ENCODE peak calls at places on chromosomes 7 and 10, in four cellular contexts. One of them, this sample, is unnamed.

GRCh38 chr10:132592790-132593788 is 55.5 kb downstream of the INPP5A start:
- DNase-seq in MCF 10A: no peak
- DNase-seq in HCT116: no peak
- DNase-seq in right cardiac atrium: no peak
- DNase-seq in this sample: no peak

GRCh38 chr7:38451840-38452239 is 178.4 kb upstream of the TARP start:
- DNase-seq in HCT116: peak
- DNase-seq in right cardiac atrium: no peak
- DNase-seq in MCF 10A: peak
- DNase-seq in this sample: peak

GRCh38 chr10:10542368-10542961 is 475.2 kb upstream of the CELF2 start:
- DNase-seq in MCF 10A: peak
- DNase-seq in HCT116: no peak
- DNase-seq in right cardiac atrium: no peak
- DNase-seq in this sample: no peak

GRCh38 chr7:70566659-70567058 is 565.3 kb upstream of the GALNT17 start:
- DNase-seq in HCT116: no peak
- DNase-seq in right cardiac atrium: no peak
- DNase-seq in MCF 10A: no peak
- DNase-seq in this sample: no peak

GRCh38 chr10:103692421-103693069 is 162.8 kb downstream of the SH3PXD2A start:
- DNase-seq in right cardiac atrium: peak
- DNase-seq in HCT116: no peak
- DNase-seq in MCF 10A: no peak
- DNase-seq in this sample: no peak

GRCh38 chr7:426510-426909 is 93.1 kb downstream of the PDGFA start:
- DNase-seq in HCT116: no peak
- DNase-seq in right cardiac atrium: peak
- DNase-seq in MCF 10A: no peak
- DNase-seq in this sample: no peak

GRCh38 chr7:11742496-11742895 is 89.5 kb downstream of the THSD7A start:
- DNase-seq in HCT116: peak
- DNase-seq in right cardiac atrium: no peak
- DNase-seq in MCF 10A: no peak
- DNase-seq in this sample: peak

GRCh38 chr10:16787361-16787791 is 29.8 kb downstream of the RSU1 start:
- DNase-seq in MCF 10A: no peak
- DNase-seq in right cardiac atrium: no peak
- DNase-seq in HCT116: no peak
- DNase-seq in this sample: no peak

GRCh38 chr10:52818019-52818418 is 45.4 kb upstream of the MBL2 start:
- DNase-seq in MCF 10A: peak
- DNase-seq in right cardiac atrium: no peak
- DNase-seq in HCT116: peak
- DNase-seq in this sample: peak

GRCh38 chr10:49398000-49398861 is 2.3 kb upstream of the DRGX start:
- DNase-seq in MCF 10A: no peak
- DNase-seq in HCT116: no peak
- DNase-seq in right cardiac atrium: peak
- DNase-seq in this sample: no peak

GRCh38 chr7:106185719-106186118 is 73.6 kb upstream of the SYPL1 start:
- DNase-seq in right cardiac atrium: no peak
- DNase-seq in MCF 10A: no peak
- DNase-seq in HCT116: no peak
- DNase-seq in this sample: no peak

GRCh38 chr10:128072941-128073615 is 53.1 kb downstream of the MKI67 start:
- DNase-seq in right cardiac atrium: no peak
- DNase-seq in HCT116: no peak
- DNase-seq in MCF 10A: no peak
- DNase-seq in this sample: no peak

GRCh38 chr10:3292601-3293000 is 120.0 kb upstream of the PITRM1 start:
- DNase-seq in right cardiac atrium: no peak
- DNase-seq in HCT116: no peak
- DNase-seq in MCF 10A: no peak
- DNase-seq in this sample: no peak

GRCh38 chr7:149885191-149886017 is 11.6 kb downstream of the ATP6V0E2 start:
- DNase-seq in MCF 10A: no peak
- DNase-seq in HCT116: no peak
- DNase-seq in right cardiac atrium: peak
- DNase-seq in this sample: no peak

GRCh38 chr10:52208394-52208793 is 105.7 kb upstream of the DKK1 start:
- DNase-seq in MCF 10A: no peak
- DNase-seq in HCT116: no peak
- DNase-seq in right cardiac atrium: no peak
- DNase-seq in this sample: no peak

GRCh38 chr10:58137813-58138212 is 129.9 kb downstream of the IPMK start:
- DNase-seq in MCF 10A: no peak
- DNase-seq in HCT116: no peak
- DNase-seq in right cardiac atrium: no peak
- DNase-seq in this sample: no peak

GRCh38 chr10:60029441-60029840 is 123.1 kb upstream of the CCDC6 start:
- DNase-seq in MCF 10A: no peak
- DNase-seq in right cardiac atrium: no peak
- DNase-seq in HCT116: no peak
- DNase-seq in this sample: no peak

GRCh38 chr7:153590571-153590970 is 461.6 kb upstream of the DPP6 start:
- DNase-seq in right cardiac atrium: no peak
- DNase-seq in HCT116: no peak
- DNase-seq in MCF 10A: no peak
- DNase-seq in this sample: no peak

GRCh38 chr10:53331460-53331859 is 558.9 kb upstream of the MBL2 start:
- DNase-seq in right cardiac atrium: no peak
- DNase-seq in MCF 10A: no peak
- DNase-seq in HCT116: no peak
- DNase-seq in this sample: no peak

GRCh38 chr10:22301193-22301592 is 15.0 kb upstream of the COMMD3 start:
- DNase-seq in MCF 10A: no peak
- DNase-seq in right cardiac atrium: no peak
- DNase-seq in HCT116: no peak
- DNase-seq in this sample: no peak

GRCh38 chr7:119482209-119482608 is 790.8 kb upstream of the KCND2 start:
- DNase-seq in right cardiac atrium: no peak
- DNase-seq in MCF 10A: peak
- DNase-seq in HCT116: peak
- DNase-seq in this sample: peak

GRCh38 chr7:18468794-18469193 is 26.8 kb upstream of the HDAC9 start:
- DNase-seq in HCT116: no peak
- DNase-seq in right cardiac atrium: no peak
- DNase-seq in MCF 10A: no peak
- DNase-seq in this sample: no peak

GRCh38 chr7:96314402-96315108 is 7.3 kb downstream of the SLC25A13 start:
- DNase-seq in MCF 10A: peak
- DNase-seq in right cardiac atrium: no peak
- DNase-seq in HCT116: no peak
- DNase-seq in this sample: peak

GRCh38 chr10:28569506-28570159 is 36.7 kb downstream of the WAC start:
- DNase-seq in right cardiac atrium: no peak
- DNase-seq in MCF 10A: no peak
- DNase-seq in HCT116: no peak
- DNase-seq in this sample: no peak

GRCh38 chr10:129531969-129532660 is 65.1 kb downstream of the MGMT start:
- DNase-seq in MCF 10A: no peak
- DNase-seq in right cardiac atrium: no peak
- DNase-seq in HCT116: no peak
- DNase-seq in this sample: no peak

GRCh38 chr7:155466814-155467675 is 9.1 kb downstream of the EN2 start:
- DNase-seq in right cardiac atrium: no peak
- DNase-seq in MCF 10A: no peak
- DNase-seq in HCT116: no peak
- DNase-seq in this sample: no peak

GRCh38 chr7:151992375-151992774 is 33.1 kb upstream of the GALNT11 start:
- DNase-seq in right cardiac atrium: peak
- DNase-seq in HCT116: peak
- DNase-seq in MCF 10A: peak
- DNase-seq in this sample: peak

GRCh38 chr7:94357076-94357475 is 37.6 kb upstream of the COL1A2 start:
- DNase-seq in HCT116: no peak
- DNase-seq in MCF 10A: no peak
- DNase-seq in right cardiac atrium: no peak
- DNase-seq in this sample: no peak

GRCh38 chr10:2111936-2112335 is 374.6 kb upstream of the ADARB2 start:
- DNase-seq in HCT116: no peak
- DNase-seq in MCF 10A: peak
- DNase-seq in right cardiac atrium: no peak
- DNase-seq in this sample: peak

GRCh38 chr10:34637419-34637911 is 177.6 kb downstream of the PARD3 start:
- DNase-seq in right cardiac atrium: peak
- DNase-seq in HCT116: peak
- DNase-seq in MCF 10A: peak
- DNase-seq in this sample: peak

GRCh38 chr10:80382989-80383388 is 25.4 kb upstream of the PRXL2A start:
- DNase-seq in right cardiac atrium: no peak
- DNase-seq in MCF 10A: peak
- DNase-seq in HCT116: peak
- DNase-seq in this sample: peak

GRCh38 chr7:120060283-120060682 is 212.7 kb upstream of the KCND2 start:
- DNase-seq in MCF 10A: no peak
- DNase-seq in right cardiac atrium: no peak
- DNase-seq in HCT116: no peak
- DNase-seq in this sample: no peak

GRCh38 chr10:43140414-43140813 is 2.2 kb downstream of the CSGALNACT2 start:
- DNase-seq in HCT116: no peak
- DNase-seq in MCF 10A: peak
- DNase-seq in right cardiac atrium: no peak
- DNase-seq in this sample: peak

This sample was measured in H4.